ENCODE peak calls at places on chromosome 4, in eight cellular contexts. K is mammary epithelial cell; W is AG04450; T is NB4; N is fibroblast of mammary gland; Z is CD8-positive, alpha-beta T cell; C is upper lobe of right lung; B is psoas muscle. G is an unnamed sample.
A peak's percentile ranks its signal among the peaks of the same experiment; 100 is the strongest.

GRCh38 chr4:150072906-150073714 is 5.1 kb upstream of the DCLK2 start:
- DNase-seq in B (no peak), N (peak; percentile 96), Z (no peak), K (no peak), T (no peak), W (peak; percentile 86), C (no peak), G (no peak)

GRCh38 chr4:184807797-184808718 is 17.7 kb downstream of the ACSL1 start:
- DNase-seq in W (peak; percentile 66), N (peak; percentile 92), T (no peak), B (peak; percentile 39), K (peak; percentile 68), C (no peak), Z (no peak), G (no peak)

GRCh38 chr4:128358231-128358902 is 70.8 kb upstream of the PGRMC2 start:
- DNase-seq in Z (no peak), C (no peak), T (no peak), N (peak; percentile 91), B (no peak), K (no peak), W (peak; percentile 83), G (no peak)

GRCh38 chr4:151690164-151690856 is 70.5 kb downstream of the GATB start:
- DNase-seq in W (no peak), C (no peak), B (no peak), N (peak; percentile 65), T (no peak), Z (no peak), K (no peak), G (no peak)

GRCh38 chr4:48223633-48224295 is 45.9 kb downstream of the TEC start:
- DNase-seq in Z (no peak), K (peak; percentile 86), N (peak; percentile 68), C (no peak), W (no peak), T (no peak), B (no peak), G (no peak)

GRCh38 chr4:145805490-145805889 is 125.5 kb downstream of the C4orf51 start:
- DNase-seq in C (no peak), Z (no peak), B (no peak), N (no peak), T (no peak), K (peak; percentile 74), W (no peak), G (no peak)

GRCh38 chr4:183139058-183139740 is 40.1 kb downstream of the WWC2 start:
- DNase-seq in B (no peak), K (no peak), N (no peak), W (no peak), T (no peak), Z (no peak), C (no peak), G (no peak)

GRCh38 chr4:98510757-98511517 is 147.5 kb downstream of the TSPAN5 start:
- DNase-seq in W (peak; percentile 80), T (peak; percentile 64), B (no peak), N (peak; percentile 93), K (peak; percentile 34), C (no peak), Z (no peak), G (no peak)

GRCh38 chr4:53777244-53777984 is 186.1 kb upstream of the LNX1 start:
- DNase-seq in N (peak; percentile 94), W (peak; percentile 59), C (no peak), T (peak; percentile 30), Z (no peak), B (no peak), K (peak; percentile 48), G (no peak)

GRCh38 chr4:186144596-186145569 is 40.4 kb downstream of the FAM149A start:
- DNase-seq in T (no peak), C (peak; percentile 78), W (no peak), B (peak; percentile 71), N (peak; percentile 47), K (peak; percentile 45), Z (no peak), G (peak; percentile 54)

DNA sequence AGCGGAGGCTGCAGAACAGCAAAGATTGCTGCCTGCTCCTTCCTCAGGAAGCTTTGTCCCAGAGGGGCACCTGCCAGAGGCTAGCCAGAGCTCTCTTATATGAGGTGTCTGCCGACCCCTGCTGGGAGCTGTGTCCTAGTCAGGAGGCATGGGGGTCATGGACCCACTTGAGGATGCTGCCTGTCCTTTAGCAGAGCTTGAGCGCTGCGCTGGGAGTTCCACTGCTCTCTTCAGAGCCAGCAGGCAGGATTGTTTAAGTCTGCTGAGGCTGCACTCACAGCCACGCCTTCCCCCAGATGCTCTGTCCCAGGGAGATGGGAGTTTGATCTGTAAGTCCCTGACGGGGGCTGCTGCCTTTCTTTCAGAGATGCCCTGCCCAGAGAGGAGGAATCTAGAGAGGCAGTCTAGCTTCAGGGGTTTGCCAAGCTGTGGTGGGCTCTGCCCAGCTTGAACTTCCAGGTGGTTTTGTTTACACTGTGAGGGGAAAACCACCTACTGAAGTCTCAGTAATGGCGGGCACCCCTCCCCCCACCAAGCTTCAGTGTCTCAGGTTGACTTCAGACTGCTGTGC is 10.9 kb downstream of the DCK start:
- DNase-seq in Z (peak; percentile 68), B (no peak), T (no peak), N (no peak), K (no peak), W (no peak), C (no peak), G (no peak)
- TF ChIP-seq CTCF in Z (no peak), B (no peak), T (no peak), N (no peak), K (no peak), W (no peak), C (no peak), G (no peak)

GRCh38 chr4:177032341-177032740 is 239.6 kb upstream of the VEGFC start:
- DNase-seq in Z (no peak), T (no peak), W (no peak), B (no peak), C (no peak), N (no peak), K (no peak), G (no peak)

GRCh38 chr4:177033632-177034031 is 240.9 kb upstream of the VEGFC start:
- DNase-seq in K (no peak), W (no peak), B (no peak), Z (no peak), C (no peak), N (no peak), T (no peak), G (no peak)

DNA sequence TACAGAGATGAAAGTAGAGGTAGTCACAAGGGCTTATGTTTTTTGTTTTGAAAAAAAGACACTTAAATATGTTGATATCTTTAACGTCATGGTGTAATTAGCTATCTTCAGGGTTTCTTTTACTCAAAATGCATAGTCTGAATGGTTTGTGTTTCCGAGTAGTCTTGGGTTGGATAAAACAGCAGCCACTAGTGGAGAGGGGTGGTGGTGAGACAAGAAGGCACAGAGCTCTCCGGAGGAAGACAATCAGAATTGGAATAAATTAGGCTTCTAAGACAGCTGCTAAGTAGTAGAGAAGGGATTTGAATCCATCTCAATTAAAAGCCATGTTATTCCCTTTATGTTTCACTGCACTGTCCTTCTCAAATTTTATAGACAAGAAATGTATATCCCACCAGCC is 240.4 kb upstream of the VEGFC start:
- DNase-seq in T (no peak), K (no peak), W (no peak), B (no peak), C (no peak), N (no peak), Z (no peak), G (no peak)
- TF ChIP-seq CTCF in T (no peak), K (no peak), W (peak; percentile 16), B (no peak), C (no peak), N (peak; percentile 12), Z (no peak), G (peak; percentile 16)

GRCh38 chr4:113109106-113109740 is 59.8 kb downstream of the ANK2 start:
- DNase-seq in W (no peak), B (no peak), Z (no peak), C (no peak), T (no peak), K (no peak), N (no peak), G (no peak)

GRCh38 chr4:113103556-113103955 is 54.1 kb downstream of the ANK2 start:
- DNase-seq in C (no peak), W (no peak), N (no peak), T (no peak), B (no peak), K (no peak), Z (no peak), G (no peak)

GRCh38 chr4:113101669-113102068 is 52.2 kb downstream of the ANK2 start:
- DNase-seq in N (peak; percentile 39), T (no peak), C (no peak), Z (no peak), B (no peak), W (no peak), K (no peak), G (no peak)

DNA sequence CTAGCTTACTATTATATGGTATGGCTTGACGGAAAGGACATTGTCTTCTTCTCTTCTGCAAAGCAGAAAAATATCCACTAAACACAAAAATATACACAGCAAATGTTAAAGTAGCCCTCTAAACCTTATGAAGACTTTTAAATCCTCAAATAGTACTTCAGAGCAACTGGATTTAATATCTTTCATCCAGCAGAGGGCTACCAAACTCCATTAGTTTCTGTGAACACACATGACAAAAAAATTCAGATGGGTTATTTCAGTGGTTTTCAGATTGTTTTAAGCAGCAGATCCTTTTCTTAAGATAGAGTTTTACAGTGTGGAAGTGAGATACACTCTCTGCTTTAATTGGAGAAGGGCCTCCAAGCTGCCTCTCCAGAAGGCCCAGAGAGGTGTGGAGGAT is 56.6 kb downstream of the ANK2 start:
- DNase-seq in C (no peak), K (peak; percentile 10), Z (no peak), W (peak; percentile 4), N (peak; percentile 66), T (peak; percentile 16), B (no peak), G (no peak)
- TF ChIP-seq CTCF in C (peak; percentile 39), K (peak; percentile 33), Z (no peak), W (peak; percentile 32), N (peak; percentile 52), T (no peak), B (peak; percentile 49), G (peak; percentile 63)

GRCh38 chr4:157170321-157170720 is 50.2 kb upstream of the GRIA2 start:
- DNase-seq in B (no peak), C (no peak), Z (no peak), K (no peak), T (no peak), W (no peak), N (peak; percentile 35), G (no peak)

GRCh38 chr4:157172011-157172410 is 48.5 kb upstream of the GRIA2 start:
- DNase-seq in W (no peak), Z (no peak), C (no peak), B (no peak), N (peak; percentile 44), T (no peak), K (no peak), G (no peak)
- TF ChIP-seq CTCF in W (peak; percentile 53), Z (no peak), C (no peak), B (no peak), N (peak; percentile 39), T (no peak), K (peak; percentile 19), G (no peak)

GRCh38 chr4:106245176-106245575 is 70.8 kb downstream of the TBCK start:
- DNase-seq in B (no peak), T (no peak), N (no peak), Z (no peak), C (no peak), W (no peak), K (peak; percentile 93), G (no peak)
- TF ChIP-seq CTCF in B (no peak), T (no peak), N (no peak), Z (no peak), C (no peak), W (no peak), K (no peak), G (no peak)